ENCODE peak calls at places on chromosome 17, in seven cellular contexts. C is heart right ventricle, Z is cardiac muscle cell, L is stomach, V is A549, D is HFF-Myc, R is spleen. N is an unnamed sample.

GRCh38 chr17:64154321-64155089 is 24.6 kb upstream of the ERN1 start:
- DNase-seq in C (no peak), Z (no peak), L (no peak), V (no peak), D (no peak), R (no peak), N (no peak)

GRCh38 chr17:77022766-77023165 is 118.0 kb upstream of the SEC14L1 start:
- DNase-seq in C (no peak), Z (no peak), L (no peak), V (no peak), D (no peak), R (no peak), N (no peak)

GRCh38 chr17:79515646-79516604 is 94.9 kb downstream of the RBFOX3 start:
- DNase-seq in C (no peak), Z (no peak), L (no peak), V (no peak), D (no peak), R (no peak), N (no peak)

GRCh38 chr17:15510361-15510760 is 42.9 kb upstream of the CDRT4 start:
- DNase-seq in C (no peak), Z (peak), L (no peak), V (no peak), D (no peak), R (no peak), N (peak)

GRCh38 chr17:80923211-80924110 is 68.2 kb upstream of the CHMP6 start:
- DNase-seq in C (no peak), Z (no peak), L (no peak), V (no peak), D (no peak), R (peak), N (no peak)

GRCh38 chr17:79806863-79807720 is 10.2 kb upstream of the CBX8 start:
- DNase-seq in C (no peak), Z (no peak), L (no peak), V (no peak), D (no peak), R (no peak), N (no peak)

GRCh38 chr17:30429155-30429554 is 48.1 kb upstream of the GOSR1 start:
- DNase-seq in C (no peak), Z (peak), L (no peak), V (no peak), D (no peak), R (no peak), N (no peak)

GRCh38 chr17:77613181-77613580 is 345.3 kb upstream of the TNRC6C start:
- DNase-seq in C (no peak), Z (no peak), L (no peak), V (no peak), D (no peak), R (no peak), N (no peak)

GRCh38 chr17:30808785-30809286 is 15.7 kb downstream of the CRLF3 start:
- DNase-seq in C (no peak), Z (no peak), L (no peak), V (no peak), D (no peak), R (no peak), N (no peak)

GRCh38 chr17:65482201-65482600 is 79.2 kb downstream of the AXIN2 start:
- DNase-seq in C (no peak), Z (no peak), L (no peak), V (no peak), D (no peak), R (no peak), N (no peak)

GRCh38 chr17:32100971-32101631 is 41.2 kb upstream of the RHOT1 start:
- DNase-seq in C (no peak), Z (no peak), L (peak), V (no peak), D (no peak), R (no peak), N (no peak)

GRCh38 chr17:42980766-42981397 is 517 bp downstream of the RUNDC1 start:
- DNase-seq in C (peak), Z (peak), L (peak), V (peak), D (no peak), R (peak), N (no peak)

GRCh38 chr17:79630120-79630519 is 19.3 kb upstream of the RBFOX3 start:
- DNase-seq in C (peak), Z (no peak), L (peak), V (peak), D (no peak), R (no peak), N (no peak)

GRCh38 chr17:42194133-42194899 is at the start of gene GHDC:
- DNase-seq in C (peak), Z (peak), L (peak), V (peak), D (peak), R (peak), N (no peak)

GRCh38 chr17:79036609-79037008 is 12.6 kb downstream of the C1QTNF1 start:
- DNase-seq in C (no peak), Z (peak), L (no peak), V (peak), D (peak), R (no peak), N (peak)

GRCh38 chr17:18101828-18102227 is 6.7 kb upstream of the MYO15A start:
- DNase-seq in C (no peak), Z (no peak), L (no peak), V (no peak), D (no peak), R (no peak), N (no peak)

GRCh38 chr17:17171186-17171585 is 34.9 kb downstream of the PLD6 start:
- DNase-seq in C (no peak), Z (no peak), L (no peak), V (no peak), D (no peak), R (no peak), N (no peak)

GRCh38 chr17:50268632-50269287 is 5.5 kb upstream of the TMEM92 start:
- DNase-seq in C (no peak), Z (peak), L (peak), V (no peak), D (no peak), R (no peak), N (no peak)

GRCh38 chr17:81053043-81053970 is 18.4 kb downstream of the BAIAP2 start:
- DNase-seq in C (no peak), Z (no peak), L (no peak), V (no peak), D (no peak), R (no peak), N (peak)

GRCh38 chr17:48679385-48680096 is 42.8 kb downstream of the PRAC1 start:
- DNase-seq in C (no peak), Z (peak), L (no peak), V (no peak), D (no peak), R (no peak), N (no peak)

GRCh38 chr17:48676963-48677558 is 45.3 kb downstream of the PRAC1 start:
- DNase-seq in C (no peak), Z (no peak), L (no peak), V (no peak), D (no peak), R (no peak), N (no peak)

GRCh38 chr17:48681609-48682008 is 40.7 kb downstream of the PRAC1 start:
- DNase-seq in C (no peak), Z (no peak), L (no peak), V (no peak), D (no peak), R (no peak), N (no peak)

DNA sequence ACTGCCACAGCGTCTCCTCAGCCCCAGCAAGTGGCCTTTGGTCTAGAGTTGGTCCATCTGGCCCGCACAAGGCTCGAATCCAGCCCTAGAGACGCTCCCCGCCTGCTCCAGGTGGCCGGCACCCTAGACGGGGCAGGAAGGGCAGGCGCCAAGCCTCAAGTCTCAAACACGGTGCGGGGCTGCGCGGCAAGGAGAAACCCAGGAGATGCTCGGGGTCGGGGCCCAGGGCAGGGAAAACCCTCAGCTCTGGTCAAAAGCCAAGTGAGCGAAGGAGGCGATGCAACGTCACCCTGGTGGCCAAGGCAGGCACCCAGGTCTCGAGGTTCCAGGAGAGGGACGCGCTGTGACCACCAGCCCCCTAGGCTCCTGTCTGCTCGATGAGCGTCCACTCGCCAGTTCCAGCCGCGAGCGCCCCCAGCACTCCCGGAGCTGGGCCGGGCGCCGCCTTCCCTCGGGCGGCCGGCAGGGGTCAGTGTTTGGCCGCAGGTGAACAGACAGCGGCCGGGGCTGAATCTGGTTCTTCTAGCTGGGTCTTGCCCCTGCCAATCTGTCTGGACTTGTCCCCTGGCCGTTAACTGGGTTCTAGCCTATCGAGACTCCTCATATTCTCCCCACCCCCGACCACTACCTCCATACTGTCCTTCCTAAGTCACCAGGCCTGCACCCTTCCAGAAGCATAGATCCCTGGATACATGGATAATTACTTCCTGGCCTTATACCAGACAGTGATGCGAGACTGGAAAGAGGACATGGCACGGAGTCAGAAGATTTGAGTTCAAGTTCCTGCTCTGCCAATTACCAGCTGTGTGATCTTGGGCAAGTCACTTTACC is 44.0 kb downstream of the PRAC1 start:
- DNase-seq in C (peak), Z (peak), L (peak), V (peak), D (peak), R (peak), N (no peak)
- H3K4me3 ChIP-seq in C (no peak), Z (no peak), L (peak), V (peak), D (no peak), R (no peak), N (no peak)

DNA sequence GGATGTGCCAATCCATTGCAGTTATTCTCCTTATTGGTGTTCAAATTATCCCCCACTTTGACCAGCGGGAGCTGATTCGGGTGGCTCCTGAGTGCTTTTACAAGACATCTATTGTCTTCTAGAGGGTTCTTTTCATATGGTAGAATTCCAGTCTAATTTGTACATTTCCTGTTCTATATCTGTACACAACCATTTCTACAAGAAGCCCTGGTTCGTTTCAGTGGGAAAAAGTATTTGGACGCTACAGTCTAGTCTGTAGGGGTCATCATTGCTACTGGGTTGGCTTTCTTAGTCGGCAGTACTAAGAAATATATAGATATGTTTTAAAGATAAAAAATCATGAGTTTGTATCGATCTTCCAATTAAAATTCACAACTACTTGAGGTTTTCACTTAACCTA is 262.6 kb downstream of the MAP2K6 start:
- DNase-seq in C (no peak), Z (no peak), L (no peak), V (no peak), D (no peak), R (no peak), N (no peak)
- TF ChIP-seq CTCF in C (peak), Z (no peak), L (no peak), V (no peak), D (no peak), R (no peak), N (no peak)

GRCh38 chr17:8060274-8060673 is 21.4 kb downstream of the ALOX15B start:
- DNase-seq in C (peak), Z (peak), L (peak), V (peak), D (no peak), R (peak), N (no peak)

GRCh38 chr17:8064590-8065019 is 22.9 kb downstream of the ALOX12B start:
- DNase-seq in C (no peak), Z (no peak), L (no peak), V (no peak), D (no peak), R (peak), N (no peak)

GRCh38 chr17:8062435-8062806 is 23.6 kb downstream of the ALOX15B start:
- DNase-seq in C (no peak), Z (peak), L (no peak), V (no peak), D (no peak), R (no peak), N (no peak)

GRCh38 chr17:8063761-8064589 is 23.5 kb downstream of the ALOX12B start:
- DNase-seq in C (no peak), Z (no peak), L (no peak), V (no peak), D (no peak), R (peak), N (no peak)

GRCh38 chr17:8062807-8063483 is 24.1 kb downstream of the ALOX15B start:
- DNase-seq in C (no peak), Z (no peak), L (no peak), V (no peak), D (no peak), R (no peak), N (no peak)
- H3K4me3 ChIP-seq in C (no peak), Z (no peak), L (no peak), V (no peak), D (no peak), R (no peak), N (no peak)

DNA sequence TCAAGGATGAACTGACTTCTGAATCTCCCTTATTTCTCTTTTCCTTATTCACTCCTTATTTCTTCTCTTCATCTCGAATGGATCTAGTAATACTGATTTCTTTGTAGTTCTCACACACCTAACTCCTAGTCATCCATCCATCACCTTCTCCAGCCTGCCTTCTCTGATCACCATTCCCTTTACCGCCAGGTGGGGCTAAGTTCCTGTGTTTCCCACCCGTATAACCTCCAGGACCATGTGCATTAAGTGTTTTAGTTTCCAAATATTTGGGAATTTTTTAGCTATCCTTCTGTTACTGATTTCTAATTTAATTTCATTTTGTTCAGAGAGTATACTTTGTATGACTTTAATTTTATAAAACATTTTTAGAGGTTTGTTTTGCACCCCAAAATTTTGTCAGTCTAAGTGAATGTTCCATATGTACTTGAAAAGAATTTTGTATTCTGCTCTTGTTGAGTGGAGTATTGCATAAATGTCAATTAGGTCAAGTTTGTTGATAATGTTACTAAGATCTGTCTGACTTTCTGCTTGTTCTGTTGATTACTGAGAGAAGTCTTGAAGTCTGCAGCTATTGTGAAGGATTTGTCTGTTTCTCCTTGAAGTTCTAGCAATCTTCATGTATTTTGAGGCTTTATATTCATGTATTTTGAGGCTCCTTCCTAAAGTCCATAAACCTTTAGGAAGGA is 8.8 kb downstream of the BPTF start:
- DNase-seq in C (no peak), Z (no peak), L (no peak), V (no peak), D (no peak), R (no peak), N (no peak)
- TF ChIP-seq CTCF in C (no peak), Z (no peak), L (no peak), V (no peak), D (peak), R (no peak), N (no peak)

GRCh38 chr17:2804912-2805311 is 8.7 kb downstream of the RAP1GAP2 start:
- DNase-seq in C (no peak), Z (no peak), L (no peak), V (no peak), D (no peak), R (no peak), N (no peak)

GRCh38 chr17:2805961-2806360 is 9.7 kb downstream of the RAP1GAP2 start:
- DNase-seq in C (no peak), Z (no peak), L (no peak), V (no peak), D (no peak), R (no peak), N (no peak)

GRCh38 chr17:2803971-2804370 is 7.7 kb downstream of the RAP1GAP2 start:
- DNase-seq in C (no peak), Z (no peak), L (no peak), V (no peak), D (no peak), R (no peak), N (no peak)

GRCh38 chr17:2809337-2809736 is 13.1 kb downstream of the RAP1GAP2 start:
- DNase-seq in C (no peak), Z (no peak), L (no peak), V (no peak), D (no peak), R (no peak), N (no peak)

GRCh38 chr17:2808367-2809335 is 12.4 kb downstream of the RAP1GAP2 start:
- DNase-seq in C (no peak), Z (no peak), L (no peak), V (no peak), D (no peak), R (no peak), N (no peak)
- H3K4me3 ChIP-seq in C (no peak), Z (no peak), L (no peak), V (no peak), D (no peak), R (no peak), N (no peak)

GRCh38 chr17:73643846-73644144 is 450 bp downstream of the SDK2 start:
- DNase-seq in C (no peak), Z (no peak), L (no peak), V (no peak), D (no peak), R (no peak), N (no peak)

GRCh38 chr17:73644145-73645049 is at the start of gene SDK2:
- DNase-seq in C (no peak), Z (peak), L (peak), V (peak), D (no peak), R (no peak), N (no peak)

GRCh38 chr17:73646409-73647305 is 2.4 kb upstream of the SDK2 start:
- DNase-seq in C (no peak), Z (peak), L (peak), V (peak), D (no peak), R (no peak), N (no peak)

GRCh38 chr17:73643012-73643845 is 1.0 kb downstream of the SDK2 start:
- DNase-seq in C (no peak), Z (peak), L (peak), V (peak), D (no peak), R (peak), N (no peak)

DNA sequence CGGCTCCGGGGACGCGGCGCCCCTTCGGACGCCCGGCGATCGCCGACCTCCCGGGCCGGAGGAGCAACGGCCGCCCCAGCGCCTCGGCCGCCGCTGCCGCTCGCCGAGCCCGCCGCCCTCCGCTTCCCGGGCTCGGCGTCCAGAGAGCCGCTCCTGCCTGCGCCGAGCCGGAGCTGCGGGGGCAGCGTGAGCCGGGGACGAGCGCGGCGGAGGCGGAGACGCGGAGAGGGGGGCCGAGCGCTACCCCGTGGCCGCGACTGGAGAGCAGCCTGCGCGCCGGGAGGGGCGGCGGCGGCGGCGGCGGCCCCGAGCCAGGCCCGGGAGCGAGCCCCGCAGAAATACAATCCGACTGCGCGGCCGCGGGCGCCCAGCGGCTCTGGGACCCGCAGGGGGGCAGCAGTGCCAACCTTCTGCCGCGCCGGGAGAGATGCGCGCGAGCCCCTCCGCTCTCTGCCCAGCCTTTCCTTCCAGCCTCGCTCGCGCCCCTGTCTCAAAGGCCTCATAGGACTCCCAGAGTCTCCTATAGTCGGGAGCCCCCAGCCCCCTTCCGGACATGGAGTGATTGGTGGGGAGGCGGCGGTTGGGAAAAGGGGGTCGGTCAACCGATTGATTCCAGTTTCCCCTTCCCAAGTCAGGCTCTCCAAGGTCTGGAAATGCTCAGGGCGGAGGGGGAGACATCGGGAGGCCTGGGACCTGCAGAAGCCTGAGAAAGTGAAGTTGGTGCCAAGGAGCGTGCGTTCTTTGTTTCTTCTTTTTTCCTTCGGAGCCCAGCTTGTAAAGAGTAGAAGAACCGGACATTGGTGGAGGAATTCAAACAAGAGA is 1.0 kb upstream of the SDK2 start:
- DNase-seq in C (peak), Z (peak), L (peak), V (peak), D (no peak), R (peak), N (no peak)
- TF ChIP-seq CTCF in C (peak), Z (no peak), L (no peak), V (peak), D (no peak), R (peak), N (no peak)

GRCh38 chr17:73305845-73306836 is 5.7 kb downstream of the CDC42EP4 start:
- DNase-seq in C (no peak), Z (no peak), L (no peak), V (no peak), D (no peak), R (no peak), N (no peak)
- H3K4me3 ChIP-seq in C (no peak), Z (no peak), L (peak), V (peak), D (peak), R (peak), N (no peak)

N was measured in retinal pigment epithelial cell.